ENCODE peak calls at places on chromosomes 1 and 21, in four cellular contexts. One of them, this sample, is unnamed.

GRCh38 chr1:206761369-206761768 is 9.2 kb upstream of the IL19 start:
- DNase-seq in upper lobe of left lung: no peak
- DNase-seq in NB4: no peak
- DNase-seq in GM13976: no peak
- DNase-seq in this sample: no peak

GRCh38 chr1:200279810-200280411 is 129.9 kb downstream of the ZNF281 start:
- DNase-seq in upper lobe of left lung: peak
- DNase-seq in NB4: peak
- DNase-seq in GM13976: peak
- DNase-seq in this sample: no peak

GRCh38 chr21:44012474-44013379 is 618 bp downstream of the TRAPPC10 start:
- DNase-seq in upper lobe of left lung: peak
- DNase-seq in NB4: peak
- DNase-seq in GM13976: peak
- DNase-seq in this sample: peak

GRCh38 chr1:49541096-49541752 is 482.5 kb downstream of the AGBL4 start:
- DNase-seq in upper lobe of left lung: no peak
- DNase-seq in NB4: no peak
- DNase-seq in GM13976: no peak
- DNase-seq in this sample: no peak

GRCh38 chr1:234893725-234894630 is 234.7 kb downstream of the TOMM20 start:
- DNase-seq in upper lobe of left lung: no peak
- DNase-seq in NB4: peak
- DNase-seq in GM13976: no peak
- DNase-seq in this sample: no peak

GRCh38 chr1:240122639-240123604 is 31.2 kb downstream of the FMN2 start:
- DNase-seq in upper lobe of left lung: peak
- DNase-seq in NB4: no peak
- DNase-seq in GM13976: no peak
- DNase-seq in this sample: no peak

GRCh38 chr1:112840631-112841624 is 115.1 kb downstream of the SLC16A1 start:
- DNase-seq in upper lobe of left lung: no peak
- DNase-seq in NB4: peak
- DNase-seq in GM13976: no peak
- DNase-seq in this sample: no peak

GRCh38 chr1:209455133-209455532 is 128.4 kb upstream of the CAMK1G start:
- DNase-seq in upper lobe of left lung: no peak
- DNase-seq in NB4: no peak
- DNase-seq in GM13976: no peak
- DNase-seq in this sample: no peak

GRCh38 chr1:2037314-2037979 is 12.8 kb upstream of the PRKCZ start:
- DNase-seq in upper lobe of left lung: no peak
- DNase-seq in NB4: no peak
- DNase-seq in GM13976: no peak
- DNase-seq in this sample: no peak

GRCh38 chr1:30706528-30706927 is 16.9 kb downstream of the MATN1 start:
- DNase-seq in upper lobe of left lung: peak
- DNase-seq in NB4: no peak
- DNase-seq in GM13976: no peak
- DNase-seq in this sample: no peak

GRCh38 chr1:219041141-219041540 is 132.5 kb upstream of the LYPLAL1 start:
- DNase-seq in upper lobe of left lung: no peak
- DNase-seq in NB4: no peak
- DNase-seq in GM13976: no peak
- DNase-seq in this sample: no peak

GRCh38 chr1:29196863-29197589 is 15.3 kb upstream of the SRSF4 start:
- DNase-seq in upper lobe of left lung: no peak
- DNase-seq in NB4: no peak
- DNase-seq in GM13976: no peak
- DNase-seq in this sample: no peak

GRCh38 chr21:28521932-28522826 is 470.5 kb downstream of the LTN1 start:
- DNase-seq in upper lobe of left lung: no peak
- DNase-seq in NB4: peak
- DNase-seq in GM13976: no peak
- DNase-seq in this sample: no peak

GRCh38 chr1:13817906-13818305 is 117.9 kb downstream of the PRDM2 start:
- DNase-seq in upper lobe of left lung: no peak
- DNase-seq in NB4: no peak
- DNase-seq in GM13976: no peak
- DNase-seq in this sample: no peak

GRCh38 chr1:28887418-28887834 is 26.9 kb upstream of the EPB41 start:
- DNase-seq in upper lobe of left lung: peak
- DNase-seq in NB4: peak
- DNase-seq in GM13976: peak
- DNase-seq in this sample: peak

GRCh38 chr1:91120421-91120820 is 98.6 kb upstream of the ZNF644 start:
- DNase-seq in upper lobe of left lung: peak
- DNase-seq in NB4: no peak
- DNase-seq in GM13976: no peak
- DNase-seq in this sample: no peak

GRCh38 chr1:245875581-245876263 is 631.4 kb downstream of the SMYD3 start:
- DNase-seq in upper lobe of left lung: no peak
- DNase-seq in NB4: no peak
- DNase-seq in GM13976: no peak
- DNase-seq in this sample: no peak
- TF ChIP-seq CTCF in upper lobe of left lung: no peak
- TF ChIP-seq CTCF in NB4: no peak
- TF ChIP-seq CTCF in GM13976: no peak
- TF ChIP-seq CTCF in this sample: no peak

DNA sequence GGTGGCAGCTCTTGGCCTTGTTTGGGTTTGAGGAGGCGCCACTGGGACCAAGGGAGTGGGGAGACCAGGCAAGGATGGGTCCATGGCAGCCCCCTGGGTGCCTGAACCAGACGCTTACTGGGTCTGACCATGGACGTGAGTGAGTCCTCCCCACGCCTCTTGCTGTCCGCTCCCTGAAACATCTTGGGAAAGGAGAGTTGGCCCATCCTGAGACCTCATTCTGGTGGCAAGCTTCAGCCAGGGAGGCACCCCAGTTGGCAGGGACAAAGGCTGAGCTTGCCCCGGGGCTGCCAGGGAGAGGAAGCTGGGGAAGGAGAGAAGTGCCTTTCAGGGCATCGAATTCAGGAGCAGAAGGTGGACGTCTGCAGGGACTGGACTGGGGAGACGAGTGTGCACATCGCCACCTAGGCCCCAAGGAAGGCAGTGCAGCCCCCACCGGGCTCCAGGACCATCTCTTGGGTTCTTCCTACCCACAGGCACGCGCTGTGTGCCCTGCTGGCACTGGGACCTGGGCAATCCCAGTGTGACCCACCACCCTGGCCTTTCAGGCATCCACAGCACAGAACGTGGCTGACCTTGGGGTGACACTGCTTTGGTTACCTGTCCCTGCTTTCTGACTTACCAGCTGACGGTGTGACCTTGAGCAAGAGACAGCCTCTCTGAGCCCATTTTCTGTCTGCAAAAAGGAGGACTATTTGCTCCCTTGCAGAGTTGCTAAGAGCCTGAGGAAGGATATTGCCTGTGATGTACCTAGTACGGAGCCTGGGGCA is 132.9 kb upstream of the WNT4 start:
- DNase-seq in upper lobe of left lung: peak
- DNase-seq in NB4: peak
- DNase-seq in GM13976: peak
- DNase-seq in this sample: no peak
- TF ChIP-seq CTCF in upper lobe of left lung: peak
- TF ChIP-seq CTCF in NB4: peak
- TF ChIP-seq CTCF in GM13976: peak
- TF ChIP-seq CTCF in this sample: peak

DNA sequence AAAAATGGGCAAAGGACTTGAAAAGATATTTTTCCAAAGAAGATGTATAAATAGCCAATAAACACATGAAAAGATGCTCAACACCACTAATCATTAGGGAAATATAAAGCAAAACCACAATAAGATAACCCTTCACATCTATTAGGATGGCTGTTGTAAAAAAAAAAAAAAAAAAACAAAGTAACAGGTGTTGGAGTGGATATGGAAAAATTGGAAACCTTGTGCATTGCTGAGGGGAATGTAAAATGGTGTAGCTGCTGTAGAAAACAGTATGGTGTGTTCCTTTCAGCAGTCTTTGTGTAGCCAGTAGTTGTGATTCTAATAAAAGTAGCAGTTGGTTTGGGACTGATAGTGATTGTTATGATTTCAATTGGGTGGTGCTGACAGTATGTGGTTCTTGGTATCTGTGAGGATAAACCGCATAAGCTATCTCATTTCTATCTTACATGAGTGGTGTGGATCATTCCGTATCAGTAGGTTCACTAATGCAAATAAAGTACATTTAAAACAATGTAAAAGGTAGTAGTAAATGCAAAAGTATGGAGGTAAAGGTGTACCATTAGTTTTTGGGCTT is 19.9 kb downstream of the MAN1A2 start:
- DNase-seq in upper lobe of left lung: no peak
- DNase-seq in NB4: no peak
- DNase-seq in GM13976: no peak
- DNase-seq in this sample: no peak
- TF ChIP-seq CTCF in upper lobe of left lung: no peak
- TF ChIP-seq CTCF in NB4: no peak
- TF ChIP-seq CTCF in GM13976: no peak
- TF ChIP-seq CTCF in this sample: no peak

GRCh38 chr1:38846210-38846609 is 13.4 kb downstream of the RRAGC start:
- DNase-seq in upper lobe of left lung: no peak
- DNase-seq in NB4: no peak
- DNase-seq in GM13976: no peak
- DNase-seq in this sample: no peak
- TF ChIP-seq CTCF in upper lobe of left lung: no peak
- TF ChIP-seq CTCF in NB4: no peak
- TF ChIP-seq CTCF in GM13976: no peak
- TF ChIP-seq CTCF in this sample: no peak

GRCh38 chr1:167221804-167222610 is 1.3 kb downstream of the POU2F1 start:
- DNase-seq in upper lobe of left lung: peak
- DNase-seq in NB4: peak
- DNase-seq in GM13976: peak
- DNase-seq in this sample: peak

GRCh38 chr1:167221126-167221803 is 579 bp downstream of the POU2F1 start:
- DNase-seq in upper lobe of left lung: peak
- DNase-seq in NB4: no peak
- DNase-seq in GM13976: no peak
- DNase-seq in this sample: peak

GRCh38 chr1:167220537-167221125 is at the start of gene POU2F1:
- DNase-seq in upper lobe of left lung: peak
- DNase-seq in NB4: peak
- DNase-seq in GM13976: peak
- DNase-seq in this sample: peak

GRCh38 chr1:167219194-167219593 is 1.5 kb upstream of the POU2F1 start:
- DNase-seq in upper lobe of left lung: no peak
- DNase-seq in NB4: no peak
- DNase-seq in GM13976: no peak
- DNase-seq in this sample: no peak

DNA sequence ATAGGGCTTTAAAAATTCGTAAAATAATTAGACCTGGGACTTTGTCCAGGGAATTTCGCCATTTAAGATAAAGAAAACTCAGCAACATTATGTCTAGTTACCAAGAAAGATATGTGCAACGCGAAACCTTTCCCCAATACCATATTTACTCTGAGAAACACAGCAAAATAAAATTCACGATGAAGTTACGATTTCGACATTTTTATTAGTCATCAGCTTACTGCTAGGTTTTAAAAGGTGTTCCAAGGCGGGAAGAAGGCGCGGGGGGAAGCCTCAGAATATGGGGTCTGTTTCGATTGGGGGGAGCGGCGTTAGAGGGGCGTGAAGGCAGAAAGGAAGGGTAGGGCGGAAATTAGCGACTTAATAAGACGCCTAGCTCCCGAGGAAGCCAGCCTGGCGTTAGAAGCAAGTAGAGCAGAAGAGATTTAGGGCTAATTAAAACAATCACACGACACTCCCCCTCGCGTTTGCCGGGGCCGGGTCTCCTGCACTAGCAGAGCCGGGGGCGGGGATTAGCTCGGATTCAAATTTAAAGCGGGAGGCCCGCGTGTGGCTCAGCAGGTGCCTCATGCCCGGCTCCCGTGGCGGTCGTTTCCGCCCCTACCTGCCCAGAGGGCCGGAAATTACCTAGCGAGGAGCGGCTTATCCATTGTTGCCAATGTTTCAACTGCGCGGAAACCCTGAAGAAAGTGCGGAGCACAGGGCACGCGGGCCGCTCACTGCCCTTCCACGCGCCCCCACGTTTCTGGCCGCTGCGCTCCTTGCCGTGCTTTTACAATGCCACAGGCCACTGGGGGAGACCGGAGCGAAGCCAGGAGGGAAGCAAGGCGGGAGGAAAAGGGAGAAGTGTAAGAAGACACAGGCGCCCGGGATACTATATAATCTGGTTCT is 795 bp upstream of the POU2F1 start:
- DNase-seq in upper lobe of left lung: peak
- DNase-seq in NB4: peak
- DNase-seq in GM13976: peak
- DNase-seq in this sample: peak
- TF ChIP-seq CTCF in upper lobe of left lung: no peak
- TF ChIP-seq CTCF in NB4: no peak
- TF ChIP-seq CTCF in GM13976: no peak
- TF ChIP-seq CTCF in this sample: no peak

GRCh38 chr1:33455537-33456301 is 16.7 kb upstream of the ZSCAN20 start:
- DNase-seq in upper lobe of left lung: peak
- DNase-seq in NB4: peak
- DNase-seq in GM13976: peak
- DNase-seq in this sample: no peak
- TF ChIP-seq CTCF in upper lobe of left lung: peak
- TF ChIP-seq CTCF in NB4: peak
- TF ChIP-seq CTCF in GM13976: peak
- TF ChIP-seq CTCF in this sample: peak

GRCh38 chr1:15068152-15068551 is 85.4 kb upstream of the TMEM51 start:
- DNase-seq in upper lobe of left lung: no peak
- DNase-seq in NB4: no peak
- DNase-seq in GM13976: no peak
- DNase-seq in this sample: no peak
- TF ChIP-seq CTCF in upper lobe of left lung: no peak
- TF ChIP-seq CTCF in NB4: no peak
- TF ChIP-seq CTCF in GM13976: no peak
- TF ChIP-seq CTCF in this sample: no peak

GRCh38 chr1:6987940-6988339 is 202.7 kb downstream of the CAMTA1 start:
- DNase-seq in upper lobe of left lung: no peak
- DNase-seq in NB4: no peak
- DNase-seq in GM13976: no peak
- DNase-seq in this sample: no peak
- TF ChIP-seq CTCF in upper lobe of left lung: no peak
- TF ChIP-seq CTCF in NB4: no peak
- TF ChIP-seq CTCF in GM13976: no peak
- TF ChIP-seq CTCF in this sample: no peak